ENCODE peak calls at places on chromosomes 12 and 14, in nine cellular contexts. B is upper lobe of right lung, K is MM.1S, V is fibroblast of lung, Y is psoas muscle, U is PC-9, F is left lung, T is ovary, I is tibial nerve. Z is an unnamed sample.

GRCh38 chr12:116306536-116306935 is 29.0 kb upstream of the MED13L start:
- DNase-seq in B (no peak), K (no peak), V (no peak), Y (no peak), U (no peak), F (no peak), T (no peak), I (no peak), Z (no peak)

GRCh38 chr14:53609009-53609408 is 347.6 kb downstream of the BMP4 start:
- DNase-seq in B (no peak), K (no peak), V (no peak), Y (no peak), U (no peak), F (no peak), T (no peak), I (no peak), Z (no peak)

GRCh38 chr12:125159687-125160086 is 94.5 kb downstream of the AACS start:
- DNase-seq in B (no peak), K (no peak), V (no peak), Y (no peak), U (no peak), F (no peak), T (no peak), I (no peak), Z (no peak)

GRCh38 chr14:103188691-103189480 is 65.6 kb downstream of the TNFAIP2 start:
- DNase-seq in B (peak; percentile 67), K (no peak), V (no peak), Y (peak; percentile 61), U (peak; percentile 40), F (no peak), T (peak; percentile 48), I (no peak), Z (no peak)

GRCh38 chr12:85664429-85664828 is 171.8 kb downstream of the RASSF9 start:
- DNase-seq in B (no peak), K (no peak), V (no peak), Y (no peak), U (no peak), F (no peak), T (no peak), I (no peak), Z (no peak)

GRCh38 chr14:71238835-71239234 is 331.6 kb downstream of the PCNX1 start:
- DNase-seq in B (no peak), K (no peak), V (no peak), Y (no peak), U (no peak), F (no peak), T (no peak), I (no peak), Z (no peak)

GRCh38 chr14:50821471-50822464 is 9.2 kb downstream of the NIN start:
- DNase-seq in B (peak; percentile 76), K (no peak), V (no peak), Y (no peak), U (no peak), F (peak; percentile 64), T (no peak), I (no peak), Z (no peak)

GRCh38 chr14:64807588-64807987 is 72.1 kb downstream of the SPTB start:
- DNase-seq in B (peak; percentile 62), K (no peak), V (no peak), Y (peak; percentile 56), U (no peak), F (no peak), T (no peak), I (no peak), Z (no peak)

GRCh38 chr14:39841088-39841487 is 408.9 kb upstream of the FBXO33 start:
- DNase-seq in B (no peak), K (peak; percentile 37), V (no peak), Y (no peak), U (no peak), F (no peak), T (no peak), I (no peak), Z (no peak)

DNA sequence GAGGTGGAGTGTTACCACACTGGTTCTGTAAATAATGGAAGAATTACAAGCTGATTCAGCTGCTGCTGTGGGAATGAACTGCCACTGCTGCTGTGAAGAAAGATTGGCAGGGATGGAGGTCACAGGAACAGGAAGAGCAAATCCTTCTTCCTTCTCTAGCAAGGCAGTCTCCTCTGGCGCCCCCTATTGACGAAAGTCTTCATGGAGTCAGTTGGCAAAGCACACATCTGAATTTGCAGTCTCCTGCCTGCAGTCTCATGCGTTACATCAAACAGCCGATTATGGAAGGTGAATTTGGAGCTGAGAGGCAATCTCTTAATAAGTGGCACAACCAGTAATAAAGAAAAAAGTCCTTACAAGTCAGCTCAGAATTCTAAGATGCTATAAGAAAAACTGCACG is 106.0 kb upstream of the TMTC1 start:
- DNase-seq in B (no peak), K (no peak), V (peak; percentile 72), Y (peak; percentile 31), U (peak; percentile 11), F (no peak), T (peak; percentile 10), I (peak; percentile 75), Z (no peak)
- TF ChIP-seq CTCF in B (peak; percentile 50), K (peak; percentile 51), V (peak; percentile 42), Y (peak; percentile 58), U (peak; percentile 41), F (peak; percentile 35), T (no peak), I (no peak), Z (peak; percentile 25)

GRCh38 chr14:21723431-21724045 is 49.9 kb upstream of the OR4E1 start:
- DNase-seq in B (no peak), K (peak; percentile 75), V (no peak), Y (no peak), U (peak; percentile 4), F (no peak), T (no peak), I (no peak), Z (no peak)
- TF ChIP-seq CTCF in B (no peak), K (peak; percentile 69), V (no peak), Y (no peak), U (no peak), F (no peak), T (no peak), I (no peak), Z (no peak)

DNA sequence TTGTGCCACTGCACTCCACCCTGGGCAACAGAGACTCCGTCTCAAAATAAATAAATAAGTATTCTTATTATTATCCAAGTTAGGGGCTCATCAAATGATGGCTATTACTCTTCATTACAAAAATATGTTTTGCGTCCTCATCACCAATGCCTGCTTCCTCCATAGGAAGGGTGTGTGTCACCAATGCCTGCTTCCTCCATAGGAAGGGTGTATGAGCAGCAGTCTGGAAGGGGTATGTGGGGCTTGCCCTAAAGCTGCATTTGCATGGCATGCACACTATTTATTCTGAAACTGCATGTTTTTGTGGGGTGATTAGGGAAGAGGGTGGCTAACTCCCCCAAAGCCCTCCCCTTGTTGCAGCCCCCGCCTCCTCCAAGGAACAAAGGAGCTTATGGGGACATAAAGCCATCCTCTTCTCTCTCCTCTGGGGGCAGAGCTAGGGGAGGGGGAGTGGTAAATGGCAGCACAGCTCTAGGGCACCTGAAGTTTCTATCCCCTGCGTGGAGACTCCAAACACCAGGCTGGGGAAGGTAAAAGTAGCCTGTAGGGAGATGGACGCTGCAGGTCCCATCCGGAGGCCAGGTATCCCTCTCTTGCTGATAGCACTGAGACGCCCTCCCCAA is 1.3 kb downstream of the CAMKK2 start:
- DNase-seq in B (no peak), K (peak; percentile 17), V (no peak), Y (no peak), U (no peak), F (no peak), T (no peak), I (no peak), Z (no peak)
- TF ChIP-seq CTCF in B (no peak), K (no peak), V (no peak), Y (no peak), U (no peak), F (no peak), T (no peak), I (no peak), Z (no peak)

DNA sequence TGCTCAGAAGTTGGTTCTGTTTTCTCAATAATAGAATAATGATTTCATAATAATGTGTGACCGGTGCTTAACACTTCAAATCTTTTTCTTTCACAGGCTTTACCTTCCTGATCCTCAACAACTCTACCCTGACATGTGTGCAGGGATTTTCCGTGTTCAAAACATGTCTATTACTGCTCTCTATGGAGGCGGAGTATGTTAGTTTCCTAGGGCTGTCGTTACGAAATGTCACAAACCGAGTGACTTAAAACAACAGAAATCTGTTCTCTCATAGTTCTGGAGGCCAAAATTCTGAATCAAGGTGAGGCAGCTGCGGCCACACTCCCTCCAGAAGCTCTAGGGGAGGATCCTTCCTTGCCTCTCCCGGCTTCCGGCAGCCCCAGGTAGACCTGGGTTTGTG is 186.2 kb upstream of the VASH1 start:
- DNase-seq in B (no peak), K (no peak), V (no peak), Y (no peak), U (no peak), F (no peak), T (no peak), I (no peak), Z (no peak)
- TF ChIP-seq CTCF in B (no peak), K (no peak), V (no peak), Y (no peak), U (no peak), F (no peak), T (no peak), I (no peak), Z (no peak)

GRCh38 chr14:25413058-25413457 is 363.1 kb upstream of the STXBP6 start:
- DNase-seq in B (no peak), K (no peak), V (no peak), Y (no peak), U (no peak), F (no peak), T (no peak), I (no peak), Z (no peak)

GRCh38 chr14:25406818-25407217 is 356.9 kb upstream of the STXBP6 start:
- DNase-seq in B (no peak), K (peak; percentile 44), V (no peak), Y (no peak), U (no peak), F (no peak), T (no peak), I (no peak), Z (no peak)

GRCh38 chr14:25411933-25412757 is 362.2 kb upstream of the STXBP6 start:
- DNase-seq in B (no peak), K (peak; percentile 10), V (peak; percentile 11), Y (no peak), U (no peak), F (no peak), T (no peak), I (no peak), Z (no peak)
- TF ChIP-seq CTCF in B (peak; percentile 30), K (peak; percentile 20), V (no peak), Y (no peak), U (peak; percentile 42), F (peak; percentile 28), T (no peak), I (no peak), Z (no peak)